ENCODE peak calls at places on chromosomes 13 and 19, in four cellular contexts. D is DMS79; Y is HAP-1; G is activated CD4-positive, alpha-beta T cell treated with anti-CD3 and anti-CD28 coated beads, Interleukin-2, amount 10 ng/mL, durations not matched to agents 7 days and 5 days. L is an unnamed sample.

GRCh38 chr13:98834254-98834960 is 81.9 kb upstream of the SLC15A1 start:
- DNase-seq in G (no peak), Y (peak), D (no peak), L (no peak)

GRCh38 chr19:29645911-29646310 is 19.4 kb upstream of the PLEKHF1 start:
- DNase-seq in D (peak), Y (no peak), G (no peak), L (no peak)

GRCh38 chr13:20428666-20429644 is 96.7 kb downstream of the CRYL1 start:
- DNase-seq in Y (no peak), D (no peak), G (no peak), L (no peak)

GRCh38 chr19:42683917-42684513 is 56.3 kb downstream of the PSG3 start:
- DNase-seq in Y (peak), G (peak), D (no peak), L (no peak)

GRCh38 chr13:112128052-112128610 is 61.2 kb downstream of the SOX1 start:
- DNase-seq in Y (no peak), G (no peak), D (no peak), L (no peak)

GRCh38 chr13:22012676-22013075 is 341.8 kb downstream of the FGF9 start:
- DNase-seq in D (peak), Y (no peak), G (no peak), L (no peak)

GRCh38 chr19:45322744-45323281 is at the start of gene CKM:
- DNase-seq in Y (no peak), G (no peak), D (no peak), L (no peak)

GRCh38 chr19:34500656-34501120 is 19.1 kb downstream of the WTIP start:
- DNase-seq in D (no peak), Y (no peak), G (no peak), L (no peak)

GRCh38 chr19:53958168-53958571 is 4.6 kb upstream of the CACNG8 start:
- DNase-seq in Y (peak), G (no peak), D (peak), L (no peak)

GRCh38 chr13:46484561-46484960 is 68.4 kb upstream of the LRCH1 start:
- DNase-seq in D (no peak), G (no peak), Y (no peak), L (no peak)

GRCh38 chr19:45498411-45499195 is at the start of gene PPM1N:
- DNase-seq in D (no peak), G (peak), Y (no peak), L (no peak)

GRCh38 chr19:11881151-11881800 is 6.3 kb upstream of the ZNF69 start:
- DNase-seq in Y (peak), D (no peak), G (peak), L (peak)

GRCh38 chr13:112690242-112690943 is 555 bp downstream of the ATP11A start:
- DNase-seq in D (no peak), G (peak), Y (peak), L (no peak)

GRCh38 chr13:98542568-98543379 is 34.1 kb downstream of the STK24 start:
- DNase-seq in D (no peak), Y (no peak), G (peak), L (no peak)

GRCh38 chr13:114071991-114072390 is 60.4 kb downstream of the RASA3 start:
- DNase-seq in G (no peak), D (no peak), Y (no peak), L (no peak)

GRCh38 chr13:20043207-20043925 is 84.8 kb downstream of the ZMYM2 start:
- DNase-seq in Y (no peak), G (no peak), D (no peak), L (no peak)

L was measured in neuronal stem cell.